ENCODE peak calls at places on chromosome 21, in eight cellular contexts. O is neural progenitor cell, Q is IMR-90, C is hepatocyte, Y is mammary epithelial cell, U is H9, K is fibroblast of lung, B is OCI-LY7. R is an unnamed sample.

GRCh38 chr21:37165606-37166005 is 92.6 kb downstream of the TTC3 start:
- DNase-seq in O (no peak), Q (no peak), C (no peak), Y (no peak), U (no peak), K (no peak), B (no peak), R (no peak)

GRCh38 chr21:44078411-44078981 is 28.7 kb upstream of the PWP2 start:
- DNase-seq in O (no peak), Q (no peak), C (no peak), Y (no peak), U (peak; percentile 48), K (no peak), B (no peak), R (no peak)

GRCh38 chr21:45637883-45638282 is 5.6 kb upstream of the PCBP3 start:
- DNase-seq in O (no peak), Q (no peak), C (no peak), Y (no peak), U (no peak), K (no peak), B (no peak), R (no peak)

GRCh38 chr21:45408811-45409261 is 3.9 kb downstream of the COL18A1 start:
- DNase-seq in O (no peak), Q (no peak), C (no peak), Y (no peak), U (no peak), K (no peak), B (no peak), R (no peak)

GRCh38 chr21:44583800-44584147 is 3.4 kb upstream of the KRTAP10-5 start:
- DNase-seq in O (no peak), Q (no peak), C (no peak), Y (peak; percentile 29), U (no peak), K (no peak), B (no peak), R (no peak)

GRCh38 chr21:44088401-44088780 is 18.8 kb upstream of the PWP2 start:
- DNase-seq in O (no peak), Q (no peak), C (peak; percentile 31), Y (no peak), U (no peak), K (no peak), B (no peak), R (no peak)

GRCh38 chr21:25813917-25814316 is 79.1 kb downstream of the GABPA start:
- DNase-seq in O (no peak), Q (no peak), C (no peak), Y (peak; percentile 64), U (no peak), K (no peak), B (no peak), R (no peak)

GRCh38 chr21:42122808-42123207 is 51.7 kb downstream of the UMODL1 start:
- DNase-seq in O (no peak), Q (no peak), C (no peak), Y (no peak), U (no peak), K (no peak), B (no peak), R (no peak)

GRCh38 chr21:42340187-42340586 is 10.6 kb downstream of the TFF2 start:
- DNase-seq in O (no peak), Q (no peak), C (no peak), Y (no peak), U (no peak), K (no peak), B (no peak), R (no peak)

GRCh38 chr21:46294647-46295176 is 8.6 kb downstream of the YBEY start:
- DNase-seq in O (no peak), Q (peak; percentile 68), C (no peak), Y (no peak), U (no peak), K (peak; percentile 37), B (no peak), R (peak; percentile 20)

GRCh38 chr21:44854664-44855446 is 18.6 kb downstream of the PTTG1IP start:
- DNase-seq in O (no peak), Q (no peak), C (no peak), Y (no peak), U (no peak), K (no peak), B (no peak), R (no peak)

GRCh38 chr21:43771698-43772367 is 4.3 kb downstream of the CSTB start:
- DNase-seq in O (no peak), Q (no peak), C (no peak), Y (no peak), U (no peak), K (no peak), B (no peak), R (no peak)

GRCh38 chr21:33441489-33442477 is 38.0 kb downstream of the TMEM50B start:
- DNase-seq in O (no peak), Q (peak; percentile 94), C (peak; percentile 16), Y (peak; percentile 96), U (no peak), K (peak; percentile 94), B (peak; percentile 85), R (peak; percentile 22)

GRCh38 chr21:42526379-42526727 is 12.7 kb downstream of the SLC37A1 start:
- DNase-seq in O (no peak), Q (no peak), C (peak; percentile 77), Y (no peak), U (no peak), K (no peak), B (no peak), R (no peak)

GRCh38 chr21:24217141-24217540 is 1390.1 kb downstream of the MRPL39 start:
- DNase-seq in O (no peak), Q (peak; percentile 4), C (no peak), Y (no peak), U (no peak), K (no peak), B (no peak), R (no peak)

GRCh38 chr21:33135925-33136324 is 66.0 kb downstream of the OLIG1 start:
- DNase-seq in O (no peak), Q (no peak), C (no peak), Y (no peak), U (no peak), K (no peak), B (no peak), R (no peak)

GRCh38 chr21:46253610-46254124 is 25.1 kb upstream of the LSS start:
- DNase-seq in O (no peak), Q (peak; percentile 24), C (peak; percentile 22), Y (no peak), U (no peak), K (peak; percentile 35), B (peak; percentile 53), R (no peak)

GRCh38 chr21:34019402-34019801 is 54.0 kb upstream of the MRPS6 start:
- DNase-seq in O (no peak), Q (no peak), C (no peak), Y (no peak), U (no peak), K (no peak), B (peak; percentile 37), R (no peak)

GRCh38 chr21:17823846-17824245 is 4.7 kb upstream of the C21orf91 start:
- DNase-seq in O (no peak), Q (no peak), C (no peak), Y (no peak), U (no peak), K (no peak), B (no peak), R (no peak)

GRCh38 chr21:17818158-17819113 is 720 bp downstream of the C21orf91 start:
- DNase-seq in O (peak; percentile 76), Q (peak; percentile 23), C (peak; percentile 62), Y (peak; percentile 45), U (peak; percentile 46), K (peak; percentile 32), B (peak; percentile 78), R (peak; percentile 35)

GRCh38 chr21:17819114-17819877 is at the start of gene C21orf91:
- DNase-seq in O (peak; percentile 92), Q (peak; percentile 86), C (peak; percentile 93), Y (peak; percentile 79), U (peak; percentile 78), K (peak; percentile 92), B (peak; percentile 94), R (peak; percentile 55)

GRCh38 chr21:17821121-17821520 is 2.0 kb upstream of the C21orf91 start:
- DNase-seq in O (no peak), Q (no peak), C (no peak), Y (no peak), U (no peak), K (no peak), B (no peak), R (no peak)

DNA sequence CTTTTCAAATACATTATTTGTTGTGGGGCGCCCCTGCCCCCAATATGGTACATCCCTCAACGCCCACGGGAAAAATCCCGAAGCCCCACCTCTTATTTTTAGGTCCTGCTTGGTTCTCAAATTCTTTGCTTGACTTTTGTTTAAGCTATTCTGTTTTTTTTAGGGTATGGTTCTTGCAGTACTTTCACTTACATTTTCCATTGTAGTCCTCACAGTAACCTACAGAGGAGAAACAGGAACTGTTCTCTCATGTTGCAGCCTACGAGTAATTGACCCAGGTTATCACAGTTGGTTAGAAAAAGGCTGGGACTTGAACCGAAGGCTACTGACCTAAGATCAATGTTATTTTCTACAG is 699 bp upstream of the C21orf91 start:
- DNase-seq in O (no peak), Q (peak; percentile 72), C (no peak), Y (no peak), U (no peak), K (no peak), B (peak; percentile 87), R (no peak)
- H2AFZ ChIP-seq in O (peak overlapping the region; percentile 100), Q (peak overlapping the region; percentile 99), C (peak overlapping the region; percentile 67), Y (peak overlapping the region; percentile 96), U (no peak overlapping the region), K (peak overlapping the region; percentile 85), B (peak overlapping the region; percentile 94), R (peak overlapping the region; percentile 87)

DNA sequence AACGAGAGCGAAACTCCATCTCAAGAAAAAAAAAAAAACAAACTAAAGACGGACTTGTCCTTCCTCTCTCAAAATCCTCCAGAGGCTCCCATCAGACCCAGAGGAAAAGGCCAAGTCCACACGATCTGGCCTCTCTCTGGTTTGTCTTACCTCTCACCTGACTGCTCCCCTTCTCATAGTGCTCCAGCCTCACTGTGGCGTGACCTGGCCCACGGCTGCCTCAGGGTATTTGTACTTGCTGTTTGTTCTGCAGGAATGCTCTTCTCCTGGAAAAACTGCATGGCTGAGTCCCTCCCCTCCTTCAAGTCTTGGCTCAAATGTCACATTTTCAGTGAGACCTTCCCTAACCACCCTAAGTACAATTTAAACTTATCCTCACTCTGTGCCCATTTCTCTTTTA is 8.0 kb upstream of the BRWD1 start:
- DNase-seq in O (no peak), Q (peak; percentile 13), C (no peak), Y (no peak), U (no peak), K (no peak), B (no peak), R (peak; percentile 55)
- H3K4me2 ChIP-seq in O (no peak overlapping the region), Q (peak overlapping the region; percentile 74), C (no peak overlapping the region), Y (peak overlapping the region; percentile 14), U (no peak overlapping the region), K (no peak overlapping the region), B (no peak overlapping the region), R (peak overlapping the region; percentile 43)

GRCh38 chr21:38247738-38248509 is 8.9 kb upstream of the KCNJ15 start:
- DNase-seq in O (no peak), Q (no peak), C (no peak), Y (no peak), U (no peak), K (no peak), B (no peak), R (no peak)
- TF ChIP-seq CTCF in O (no peak), Q (no peak), C (no peak), Y (no peak), U (no peak), K (no peak), B (no peak), R (no peak)

DNA sequence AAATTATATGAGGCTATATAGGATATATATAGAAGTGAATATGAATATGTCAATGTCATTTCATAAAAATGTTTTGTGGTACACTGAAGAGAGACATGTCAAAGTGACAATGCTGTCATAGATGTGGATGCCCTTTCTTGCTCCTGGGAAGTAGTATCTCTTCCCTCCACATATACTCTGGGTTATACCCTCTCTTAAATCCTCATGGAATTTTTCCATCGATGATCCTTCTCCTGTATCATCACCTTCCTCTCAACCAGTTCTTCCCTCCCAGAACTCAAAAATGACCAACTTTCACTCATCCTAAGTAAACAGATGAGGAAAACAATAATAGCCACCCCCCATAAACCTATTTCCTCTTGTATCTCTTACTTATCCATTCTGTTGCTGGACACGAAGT is 351.5 kb downstream of the USP25 start:
- DNase-seq in O (no peak), Q (no peak), C (no peak), Y (no peak), U (no peak), K (no peak), B (no peak), R (no peak)
- H2AFZ ChIP-seq in O (no peak overlapping the region), Q (no peak overlapping the region), C (no peak overlapping the region), Y (no peak overlapping the region), U (no peak overlapping the region), K (no peak overlapping the region), B (no peak overlapping the region), R (peak overlapping the region; percentile 62)

R was measured in PC-9.